ENCODE peak calls at places on chromosomes 11 and 22, in six cellular contexts. One of them, this sample, is unnamed.

GRCh38 chr11:85525711-85526110 is 101.4 kb downstream of the DLG2 start:
- DNase-seq in stimulated activated CD8-positive, alpha-beta memory T cell treated with anti-CD3 and anti-CD28 coated beads, Interleukin-4, amount 100 ng/mL, for 24 hours: no peak
- DNase-seq in NCI-H748 treated with DMSO at 0.1 percent for 48 hours: no peak
- DNase-seq in iPS-NIHi11: peak
- DNase-seq in GM12891: no peak
- DNase-seq in left lung: no peak
- DNase-seq in this sample: no peak

GRCh38 chr11:74677131-74677530 is 54.1 kb downstream of the CHRDL2 start:
- DNase-seq in stimulated activated CD8-positive, alpha-beta memory T cell treated with anti-CD3 and anti-CD28 coated beads, Interleukin-4, amount 100 ng/mL, for 24 hours: no peak
- DNase-seq in NCI-H748 treated with DMSO at 0.1 percent for 48 hours: no peak
- DNase-seq in iPS-NIHi11: no peak
- DNase-seq in GM12891: no peak
- DNase-seq in left lung: no peak
- DNase-seq in this sample: no peak

GRCh38 chr11:12666905-12667304 is 7.3 kb upstream of the TEAD1 start:
- DNase-seq in stimulated activated CD8-positive, alpha-beta memory T cell treated with anti-CD3 and anti-CD28 coated beads, Interleukin-4, amount 100 ng/mL, for 24 hours: no peak
- DNase-seq in NCI-H748 treated with DMSO at 0.1 percent for 48 hours: no peak
- DNase-seq in iPS-NIHi11: no peak
- DNase-seq in GM12891: no peak
- DNase-seq in left lung: no peak
- DNase-seq in this sample: no peak

GRCh38 chr11:59918987-59919589 is 19.1 kb upstream of the OOSP1 start:
- DNase-seq in stimulated activated CD8-positive, alpha-beta memory T cell treated with anti-CD3 and anti-CD28 coated beads, Interleukin-4, amount 100 ng/mL, for 24 hours: no peak
- DNase-seq in NCI-H748 treated with DMSO at 0.1 percent for 48 hours: no peak
- DNase-seq in iPS-NIHi11: peak
- DNase-seq in GM12891: peak
- DNase-seq in left lung: no peak
- DNase-seq in this sample: peak

GRCh38 chr11:65112551-65113360 is 1.1 kb downstream of the TM7SF2 start:
- DNase-seq in stimulated activated CD8-positive, alpha-beta memory T cell treated with anti-CD3 and anti-CD28 coated beads, Interleukin-4, amount 100 ng/mL, for 24 hours: peak
- DNase-seq in NCI-H748 treated with DMSO at 0.1 percent for 48 hours: peak
- DNase-seq in iPS-NIHi11: peak
- DNase-seq in GM12891: peak
- DNase-seq in left lung: peak
- DNase-seq in this sample: peak

GRCh38 chr22:19884161-19884953 is 29.7 kb upstream of the GNB1L start:
- DNase-seq in stimulated activated CD8-positive, alpha-beta memory T cell treated with anti-CD3 and anti-CD28 coated beads, Interleukin-4, amount 100 ng/mL, for 24 hours: no peak
- DNase-seq in NCI-H748 treated with DMSO at 0.1 percent for 48 hours: no peak
- DNase-seq in iPS-NIHi11: no peak
- DNase-seq in GM12891: no peak
- DNase-seq in left lung: peak
- DNase-seq in this sample: no peak

GRCh38 chr11:104609297-104609696 is 289.0 kb downstream of the CASP12 start:
- DNase-seq in stimulated activated CD8-positive, alpha-beta memory T cell treated with anti-CD3 and anti-CD28 coated beads, Interleukin-4, amount 100 ng/mL, for 24 hours: no peak
- DNase-seq in NCI-H748 treated with DMSO at 0.1 percent for 48 hours: peak
- DNase-seq in iPS-NIHi11: peak
- DNase-seq in GM12891: peak
- DNase-seq in left lung: no peak
- DNase-seq in this sample: peak

GRCh38 chr11:122022646-122023045 is 93.4 kb downstream of the BLID start:
- DNase-seq in stimulated activated CD8-positive, alpha-beta memory T cell treated with anti-CD3 and anti-CD28 coated beads, Interleukin-4, amount 100 ng/mL, for 24 hours: no peak
- DNase-seq in NCI-H748 treated with DMSO at 0.1 percent for 48 hours: no peak
- DNase-seq in iPS-NIHi11: no peak
- DNase-seq in GM12891: no peak
- DNase-seq in left lung: no peak
- DNase-seq in this sample: no peak

GRCh38 chr11:66012946-66013761 is 1.3 kb downstream of the CST6 start:
- DNase-seq in stimulated activated CD8-positive, alpha-beta memory T cell treated with anti-CD3 and anti-CD28 coated beads, Interleukin-4, amount 100 ng/mL, for 24 hours: no peak
- DNase-seq in NCI-H748 treated with DMSO at 0.1 percent for 48 hours: no peak
- DNase-seq in iPS-NIHi11: no peak
- DNase-seq in GM12891: no peak
- DNase-seq in left lung: peak
- DNase-seq in this sample: peak

GRCh38 chr11:61446211-61446651 is 16.3 kb downstream of the SDHAF2 start:
- DNase-seq in stimulated activated CD8-positive, alpha-beta memory T cell treated with anti-CD3 and anti-CD28 coated beads, Interleukin-4, amount 100 ng/mL, for 24 hours: peak
- DNase-seq in NCI-H748 treated with DMSO at 0.1 percent for 48 hours: peak
- DNase-seq in iPS-NIHi11: peak
- DNase-seq in GM12891: peak
- DNase-seq in left lung: peak
- DNase-seq in this sample: peak

GRCh38 chr11:44383246-44383645 is 73.3 kb upstream of the ALX4 start:
- DNase-seq in stimulated activated CD8-positive, alpha-beta memory T cell treated with anti-CD3 and anti-CD28 coated beads, Interleukin-4, amount 100 ng/mL, for 24 hours: no peak
- DNase-seq in NCI-H748 treated with DMSO at 0.1 percent for 48 hours: no peak
- DNase-seq in iPS-NIHi11: no peak
- DNase-seq in GM12891: no peak
- DNase-seq in left lung: no peak
- DNase-seq in this sample: no peak

GRCh38 chr22:38824587-38824986 is 19.2 kb downstream of the NPTXR start:
- DNase-seq in stimulated activated CD8-positive, alpha-beta memory T cell treated with anti-CD3 and anti-CD28 coated beads, Interleukin-4, amount 100 ng/mL, for 24 hours: peak
- DNase-seq in NCI-H748 treated with DMSO at 0.1 percent for 48 hours: no peak
- DNase-seq in iPS-NIHi11: peak
- DNase-seq in GM12891: peak
- DNase-seq in left lung: no peak
- DNase-seq in this sample: peak

GRCh38 chr22:26894766-26895485 is 237.5 kb downstream of the MIAT start:
- DNase-seq in stimulated activated CD8-positive, alpha-beta memory T cell treated with anti-CD3 and anti-CD28 coated beads, Interleukin-4, amount 100 ng/mL, for 24 hours: no peak
- DNase-seq in NCI-H748 treated with DMSO at 0.1 percent for 48 hours: peak
- DNase-seq in iPS-NIHi11: no peak
- DNase-seq in GM12891: no peak
- DNase-seq in left lung: no peak
- DNase-seq in this sample: peak

GRCh38 chr22:44237290-44237689 is 56.6 kb downstream of the PARVG start:
- DNase-seq in stimulated activated CD8-positive, alpha-beta memory T cell treated with anti-CD3 and anti-CD28 coated beads, Interleukin-4, amount 100 ng/mL, for 24 hours: no peak
- DNase-seq in NCI-H748 treated with DMSO at 0.1 percent for 48 hours: no peak
- DNase-seq in iPS-NIHi11: no peak
- DNase-seq in GM12891: no peak
- DNase-seq in left lung: no peak
- DNase-seq in this sample: no peak

GRCh38 chr22:49705216-49705600 is 122.5 kb downstream of the BRD1 start:
- DNase-seq in stimulated activated CD8-positive, alpha-beta memory T cell treated with anti-CD3 and anti-CD28 coated beads, Interleukin-4, amount 100 ng/mL, for 24 hours: no peak
- DNase-seq in NCI-H748 treated with DMSO at 0.1 percent for 48 hours: no peak
- DNase-seq in iPS-NIHi11: no peak
- DNase-seq in GM12891: no peak
- DNase-seq in left lung: no peak
- DNase-seq in this sample: no peak

GRCh38 chr11:103659138-103659734 is 377.2 kb upstream of the DDI1 start:
- DNase-seq in stimulated activated CD8-positive, alpha-beta memory T cell treated with anti-CD3 and anti-CD28 coated beads, Interleukin-4, amount 100 ng/mL, for 24 hours: no peak
- DNase-seq in NCI-H748 treated with DMSO at 0.1 percent for 48 hours: no peak
- DNase-seq in iPS-NIHi11: peak
- DNase-seq in GM12891: no peak
- DNase-seq in left lung: no peak
- DNase-seq in this sample: peak

GRCh38 chr11:125890447-125891100 is 3.1 kb downstream of the HYLS1 start:
- DNase-seq in stimulated activated CD8-positive, alpha-beta memory T cell treated with anti-CD3 and anti-CD28 coated beads, Interleukin-4, amount 100 ng/mL, for 24 hours: no peak
- DNase-seq in NCI-H748 treated with DMSO at 0.1 percent for 48 hours: no peak
- DNase-seq in iPS-NIHi11: no peak
- DNase-seq in GM12891: no peak
- DNase-seq in left lung: no peak
- DNase-seq in this sample: no peak

GRCh38 chr11:111777094-111778046 is 11.2 kb upstream of the PPP2R1B start:
- DNase-seq in stimulated activated CD8-positive, alpha-beta memory T cell treated with anti-CD3 and anti-CD28 coated beads, Interleukin-4, amount 100 ng/mL, for 24 hours: no peak
- DNase-seq in NCI-H748 treated with DMSO at 0.1 percent for 48 hours: peak
- DNase-seq in iPS-NIHi11: peak
- DNase-seq in GM12891: no peak
- DNase-seq in left lung: no peak
- DNase-seq in this sample: peak

GRCh38 chr11:112281776-112282175 is 21.1 kb upstream of the PLET1 start:
- DNase-seq in stimulated activated CD8-positive, alpha-beta memory T cell treated with anti-CD3 and anti-CD28 coated beads, Interleukin-4, amount 100 ng/mL, for 24 hours: no peak
- DNase-seq in NCI-H748 treated with DMSO at 0.1 percent for 48 hours: peak
- DNase-seq in iPS-NIHi11: no peak
- DNase-seq in GM12891: no peak
- DNase-seq in left lung: no peak
- DNase-seq in this sample: no peak

GRCh38 chr11:36002196-36002595 is 58.3 kb downstream of the LDLRAD3 start:
- DNase-seq in stimulated activated CD8-positive, alpha-beta memory T cell treated with anti-CD3 and anti-CD28 coated beads, Interleukin-4, amount 100 ng/mL, for 24 hours: no peak
- DNase-seq in NCI-H748 treated with DMSO at 0.1 percent for 48 hours: no peak
- DNase-seq in iPS-NIHi11: peak
- DNase-seq in GM12891: no peak
- DNase-seq in left lung: no peak
- DNase-seq in this sample: no peak

GRCh38 chr11:2376751-2377451 is at the start of gene CD81:
- DNase-seq in stimulated activated CD8-positive, alpha-beta memory T cell treated with anti-CD3 and anti-CD28 coated beads, Interleukin-4, amount 100 ng/mL, for 24 hours: no peak
- DNase-seq in NCI-H748 treated with DMSO at 0.1 percent for 48 hours: peak
- DNase-seq in iPS-NIHi11: peak
- DNase-seq in GM12891: peak
- DNase-seq in left lung: peak
- DNase-seq in this sample: peak